ENCODE peak calls at places on chromosome 16, in eight cellular contexts. One of them, this sample, is unnamed.

GRCh38 chr16:29708917-29709600 is 30.1 kb downstream of the QPRT start:
- DNase-seq in astrocyte of the cerebellum: no peak
- DNase-seq in tibial artery: no peak
- DNase-seq in cardiac muscle cell: no peak
- DNase-seq in tibial nerve: no peak
- DNase-seq in lung: no peak
- DNase-seq in AG04450: no peak
- DNase-seq in H9: peak
- DNase-seq in this sample: no peak

GRCh38 chr16:66289986-66290385 is 76.5 kb upstream of the CDH5 start:
- DNase-seq in astrocyte of the cerebellum: no peak
- DNase-seq in tibial artery: no peak
- DNase-seq in cardiac muscle cell: no peak
- DNase-seq in tibial nerve: no peak
- DNase-seq in lung: no peak
- DNase-seq in AG04450: no peak
- DNase-seq in H9: no peak
- DNase-seq in this sample: no peak

GRCh38 chr16:72787519-72788268 is 260.2 kb downstream of the ZFHX3 start:
- DNase-seq in astrocyte of the cerebellum: peak
- DNase-seq in tibial artery: peak
- DNase-seq in cardiac muscle cell: peak
- DNase-seq in tibial nerve: peak
- DNase-seq in lung: peak
- DNase-seq in AG04450: peak
- DNase-seq in H9: peak
- DNase-seq in this sample: peak

GRCh38 chr16:49855822-49856740 is at the start of gene ZNF423:
- DNase-seq in astrocyte of the cerebellum: no peak
- DNase-seq in tibial artery: no peak
- DNase-seq in cardiac muscle cell: peak
- DNase-seq in tibial nerve: no peak
- DNase-seq in lung: no peak
- DNase-seq in AG04450: no peak
- DNase-seq in H9: no peak
- DNase-seq in this sample: peak

GRCh38 chr16:8720080-8720966 is 45.9 kb downstream of the ABAT start:
- DNase-seq in astrocyte of the cerebellum: no peak
- DNase-seq in tibial artery: no peak
- DNase-seq in cardiac muscle cell: no peak
- DNase-seq in tibial nerve: no peak
- DNase-seq in lung: no peak
- DNase-seq in AG04450: no peak
- DNase-seq in H9: peak
- DNase-seq in this sample: peak

GRCh38 chr16:17602678-17603077 is 131.9 kb upstream of the XYLT1 start:
- DNase-seq in astrocyte of the cerebellum: no peak
- DNase-seq in tibial artery: no peak
- DNase-seq in cardiac muscle cell: no peak
- DNase-seq in tibial nerve: no peak
- DNase-seq in lung: no peak
- DNase-seq in AG04450: no peak
- DNase-seq in H9: no peak
- DNase-seq in this sample: no peak

GRCh38 chr16:35732046-35732810 is 2272.8 kb downstream of the TP53TG3F start:
- DNase-seq in astrocyte of the cerebellum: no peak
- DNase-seq in tibial artery: no peak
- DNase-seq in cardiac muscle cell: no peak
- DNase-seq in tibial nerve: no peak
- DNase-seq in lung: no peak
- DNase-seq in AG04450: no peak
- DNase-seq in H9: no peak
- DNase-seq in this sample: no peak

GRCh38 chr16:8572919-8573724 is 17.2 kb downstream of the TMEM114 start:
- DNase-seq in astrocyte of the cerebellum: peak
- DNase-seq in tibial artery: no peak
- DNase-seq in cardiac muscle cell: peak
- DNase-seq in tibial nerve: no peak
- DNase-seq in lung: no peak
- DNase-seq in AG04450: no peak
- DNase-seq in H9: peak
- DNase-seq in this sample: peak

GRCh38 chr16:79658301-79659001 is 57.9 kb upstream of the MAF start:
- DNase-seq in astrocyte of the cerebellum: peak
- DNase-seq in tibial artery: no peak
- DNase-seq in cardiac muscle cell: peak
- DNase-seq in tibial nerve: no peak
- DNase-seq in lung: no peak
- DNase-seq in AG04450: peak
- DNase-seq in H9: no peak
- DNase-seq in this sample: no peak

GRCh38 chr16:29710227-29711219 is 31.5 kb downstream of the QPRT start:
- DNase-seq in astrocyte of the cerebellum: peak
- DNase-seq in tibial artery: no peak
- DNase-seq in cardiac muscle cell: peak
- DNase-seq in tibial nerve: no peak
- DNase-seq in lung: no peak
- DNase-seq in AG04450: peak
- DNase-seq in H9: peak
- DNase-seq in this sample: peak

GRCh38 chr16:71249399-71249798 is 18.9 kb upstream of the HYDIN start:
- DNase-seq in astrocyte of the cerebellum: no peak
- DNase-seq in tibial artery: no peak
- DNase-seq in cardiac muscle cell: no peak
- DNase-seq in tibial nerve: no peak
- DNase-seq in lung: no peak
- DNase-seq in AG04450: no peak
- DNase-seq in H9: peak
- DNase-seq in this sample: no peak

GRCh38 chr16:51125992-51126391 is 25.1 kb downstream of the SALL1 start:
- DNase-seq in astrocyte of the cerebellum: no peak
- DNase-seq in tibial artery: no peak
- DNase-seq in cardiac muscle cell: no peak
- DNase-seq in tibial nerve: no peak
- DNase-seq in lung: no peak
- DNase-seq in AG04450: no peak
- DNase-seq in H9: no peak
- DNase-seq in this sample: no peak

DNA sequence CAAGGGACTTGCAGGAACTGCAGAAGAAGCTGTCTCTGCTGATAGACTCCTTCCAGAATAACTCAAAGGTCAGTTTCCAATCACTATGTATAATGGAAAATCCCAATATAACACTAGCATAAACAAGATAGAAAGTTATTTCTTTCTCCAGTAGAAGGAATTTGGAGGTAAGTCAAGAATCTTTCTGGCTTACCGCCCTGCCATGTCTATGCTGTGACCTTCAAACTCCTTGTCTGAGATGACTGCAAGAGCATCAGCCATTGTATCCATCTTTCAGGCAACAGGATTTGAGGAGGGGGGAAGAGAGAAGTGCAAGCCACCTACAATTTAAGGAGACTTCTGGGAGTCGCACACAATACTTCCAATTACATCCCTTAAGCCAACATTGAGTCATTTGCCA is 2.7 kb downstream of the LDAF1 start:
- DNase-seq in astrocyte of the cerebellum: no peak
- DNase-seq in tibial artery: no peak
- DNase-seq in cardiac muscle cell: no peak
- DNase-seq in tibial nerve: no peak
- DNase-seq in lung: no peak
- DNase-seq in AG04450: no peak
- DNase-seq in H9: no peak
- DNase-seq in this sample: no peak
- TF ChIP-seq CTCF in astrocyte of the cerebellum: no peak
- TF ChIP-seq CTCF in tibial artery: no peak
- TF ChIP-seq CTCF in cardiac muscle cell: no peak
- TF ChIP-seq CTCF in tibial nerve: no peak
- TF ChIP-seq CTCF in lung: no peak
- TF ChIP-seq CTCF in AG04450: no peak
- TF ChIP-seq CTCF in H9: no peak
- TF ChIP-seq CTCF in this sample: no peak

DNA sequence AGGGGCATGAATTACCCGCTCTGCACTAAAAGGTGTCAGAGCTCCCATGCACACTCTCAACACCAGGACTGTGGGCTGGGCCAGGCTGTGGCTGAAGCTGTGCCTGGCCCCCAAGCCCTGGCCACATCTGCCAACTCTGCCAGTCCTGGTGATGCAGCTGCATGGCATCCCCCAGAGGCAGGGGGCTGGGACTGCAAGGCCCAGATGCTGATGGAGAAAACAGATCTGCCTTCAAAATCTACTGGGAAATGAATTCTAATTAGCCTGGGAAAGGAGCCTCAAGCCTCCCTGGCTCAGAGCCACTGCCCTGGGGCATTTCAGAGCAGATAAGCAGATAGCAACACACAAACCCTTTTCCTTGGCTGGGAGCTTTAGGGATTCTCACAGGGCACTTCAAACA is 3.4 kb downstream of the CHST6 start:
- DNase-seq in astrocyte of the cerebellum: no peak
- DNase-seq in tibial artery: no peak
- DNase-seq in cardiac muscle cell: no peak
- DNase-seq in tibial nerve: no peak
- DNase-seq in lung: no peak
- DNase-seq in AG04450: no peak
- DNase-seq in H9: peak
- DNase-seq in this sample: no peak
- TF ChIP-seq CTCF in astrocyte of the cerebellum: peak
- TF ChIP-seq CTCF in tibial artery: no peak
- TF ChIP-seq CTCF in cardiac muscle cell: peak
- TF ChIP-seq CTCF in tibial nerve: no peak
- TF ChIP-seq CTCF in lung: no peak
- TF ChIP-seq CTCF in AG04450: no peak
- TF ChIP-seq CTCF in H9: peak
- TF ChIP-seq CTCF in this sample: no peak

DNA sequence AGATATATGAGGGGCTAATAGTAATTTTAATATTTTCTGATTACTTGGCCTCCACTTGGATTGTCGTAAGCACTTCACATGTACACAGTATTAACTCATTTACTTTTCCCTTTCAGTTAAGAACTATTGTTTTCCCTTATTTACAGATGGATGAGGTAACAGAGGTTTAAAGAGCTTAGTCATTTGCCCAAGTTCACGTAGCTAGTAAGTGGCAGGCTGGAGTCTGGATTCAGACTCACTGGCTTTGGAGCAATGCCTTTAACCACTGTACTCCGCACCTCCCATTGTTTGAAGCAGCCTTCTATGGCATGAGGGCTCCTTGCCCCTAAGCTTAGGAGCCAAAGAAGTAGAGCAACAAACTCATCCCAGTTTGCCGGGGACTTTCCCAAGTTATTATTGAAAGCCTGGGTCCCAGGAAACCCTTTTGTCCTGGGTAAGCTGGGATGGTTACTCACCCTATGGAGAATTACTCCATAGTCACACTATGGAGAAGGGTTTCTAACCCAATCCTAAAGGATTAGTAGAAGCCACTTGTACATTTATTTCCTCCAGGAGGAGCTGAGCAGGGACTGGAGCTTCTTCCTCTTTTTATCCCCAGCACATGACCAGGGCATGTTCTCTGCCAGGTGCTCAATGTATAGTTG is 12.3 kb downstream of the FOXL1 start:
- DNase-seq in astrocyte of the cerebellum: peak
- DNase-seq in tibial artery: no peak
- DNase-seq in cardiac muscle cell: peak
- DNase-seq in tibial nerve: no peak
- DNase-seq in lung: no peak
- DNase-seq in AG04450: peak
- DNase-seq in H9: no peak
- DNase-seq in this sample: no peak
- TF ChIP-seq CTCF in astrocyte of the cerebellum: no peak
- TF ChIP-seq CTCF in tibial artery: no peak
- TF ChIP-seq CTCF in cardiac muscle cell: no peak
- TF ChIP-seq CTCF in tibial nerve: no peak
- TF ChIP-seq CTCF in lung: no peak
- TF ChIP-seq CTCF in AG04450: no peak
- TF ChIP-seq CTCF in H9: no peak
- TF ChIP-seq CTCF in this sample: no peak

GRCh38 chr16:56851671-56852400 is 13.2 kb upstream of the SLC12A3 start:
- DNase-seq in astrocyte of the cerebellum: no peak
- DNase-seq in tibial artery: no peak
- DNase-seq in cardiac muscle cell: peak
- DNase-seq in tibial nerve: no peak
- DNase-seq in lung: no peak
- DNase-seq in AG04450: no peak
- DNase-seq in H9: peak
- DNase-seq in this sample: no peak
- TF ChIP-seq CTCF in astrocyte of the cerebellum: peak
- TF ChIP-seq CTCF in tibial artery: peak
- TF ChIP-seq CTCF in cardiac muscle cell: peak
- TF ChIP-seq CTCF in tibial nerve: no peak
- TF ChIP-seq CTCF in lung: no peak
- TF ChIP-seq CTCF in AG04450: peak
- TF ChIP-seq CTCF in H9: peak
- TF ChIP-seq CTCF in this sample: peak

DNA sequence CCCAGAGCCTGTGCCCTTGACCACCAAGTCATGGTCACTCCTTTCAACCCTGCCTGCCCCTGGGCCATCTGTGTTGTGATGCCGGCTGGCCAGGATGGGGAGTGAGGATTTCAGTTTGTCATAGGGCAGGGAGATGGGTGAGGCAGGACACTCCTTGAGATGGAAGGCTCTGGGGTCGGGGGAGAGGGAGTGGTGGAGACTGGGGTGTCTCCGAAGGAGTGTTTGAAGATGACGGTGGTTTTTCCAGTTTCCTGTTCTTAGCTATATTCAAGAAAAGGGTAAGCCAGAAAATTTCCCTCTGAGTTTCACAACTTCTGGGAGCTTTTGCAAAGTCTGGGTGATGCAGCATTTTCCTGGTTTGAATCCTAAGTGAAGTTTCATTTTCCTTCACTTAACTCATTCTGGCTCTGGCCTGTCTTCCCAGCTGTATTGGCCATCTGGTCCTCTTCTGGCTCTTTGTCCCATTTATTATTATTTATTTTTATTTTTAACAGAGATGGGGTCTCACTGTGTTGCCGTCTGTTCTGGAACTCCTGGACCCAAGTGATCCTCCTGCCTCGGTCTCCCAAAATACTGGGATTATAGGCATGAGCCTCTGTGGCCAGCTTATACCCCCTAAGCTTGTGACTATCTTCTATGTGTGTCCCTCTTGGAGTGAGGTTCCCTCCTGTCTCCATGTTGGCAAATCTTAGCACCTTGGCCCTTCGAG is 27.7 kb downstream of the ABCC1 start:
- DNase-seq in astrocyte of the cerebellum: no peak
- DNase-seq in tibial artery: no peak
- DNase-seq in cardiac muscle cell: peak
- DNase-seq in tibial nerve: no peak
- DNase-seq in lung: no peak
- DNase-seq in AG04450: no peak
- DNase-seq in H9: no peak
- DNase-seq in this sample: no peak
- TF ChIP-seq CTCF in astrocyte of the cerebellum: no peak
- TF ChIP-seq CTCF in tibial artery: no peak
- TF ChIP-seq CTCF in cardiac muscle cell: no peak
- TF ChIP-seq CTCF in tibial nerve: no peak
- TF ChIP-seq CTCF in lung: no peak
- TF ChIP-seq CTCF in AG04450: no peak
- TF ChIP-seq CTCF in H9: no peak
- TF ChIP-seq CTCF in this sample: no peak

This sample was measured in nephron progenitor cell.